ENCODE peak calls at places on chromosome 12, in seven cellular contexts. Q is suprapubic skin, M is A549, L is sigmoid colon, U is K562, X is ovary, D is GM12878. S is an unnamed sample.

GRCh38 chr12:9940370-9940769 is 8.2 kb upstream of the CLEC2A start:
- DNase-seq in Q (no peak), U (peak), D (no peak), X (no peak), L (no peak), M (peak), S (no peak)

GRCh38 chr12:126369487-126370463 is 1304.5 kb downstream of the AACS start:
- DNase-seq in L (no peak), X (no peak), Q (no peak), D (no peak), U (no peak), M (no peak), S (no peak)

GRCh38 chr12:55673638-55674037 is 34.1 kb downstream of the ITGA7 start:
- DNase-seq in D (peak), U (no peak), X (no peak), Q (no peak), L (peak), M (no peak), S (no peak)

GRCh38 chr12:20527396-20528154 is 159.2 kb downstream of the PDE3A start:
- DNase-seq in D (no peak), Q (no peak), U (no peak), L (no peak), M (peak), X (no peak), S (no peak)

GRCh38 chr12:6852651-6853354 is 853 bp downstream of the USP5 start:
- DNase-seq in D (no peak), X (peak), L (peak), Q (no peak), U (peak), M (peak), S (peak)

GRCh38 chr12:47621960-47622359 is 83.9 kb downstream of the RPAP3 start:
- DNase-seq in L (no peak), M (no peak), D (no peak), Q (no peak), U (no peak), X (no peak), S (no peak)

GRCh38 chr12:124681779-124682391 is 114.5 kb upstream of the NCOR2 start:
- DNase-seq in D (no peak), M (peak), U (no peak), Q (no peak), X (no peak), L (peak), S (no peak)

GRCh38 chr12:15601210-15601800 is 187.9 kb downstream of the EPS8 start:
- DNase-seq in D (no peak), Q (no peak), U (no peak), X (no peak), L (no peak), M (peak), S (no peak)

GRCh38 chr12:51238037-51238509 is 553 bp upstream of the DAZAP2 start:
- DNase-seq in M (no peak), D (no peak), Q (no peak), U (no peak), L (no peak), X (no peak), S (peak)

GRCh38 chr12:108532061-108532848 is 17.2 kb downstream of the FICD start:
- DNase-seq in D (no peak), U (peak), Q (no peak), X (no peak), M (no peak), L (no peak), S (no peak)

DNA sequence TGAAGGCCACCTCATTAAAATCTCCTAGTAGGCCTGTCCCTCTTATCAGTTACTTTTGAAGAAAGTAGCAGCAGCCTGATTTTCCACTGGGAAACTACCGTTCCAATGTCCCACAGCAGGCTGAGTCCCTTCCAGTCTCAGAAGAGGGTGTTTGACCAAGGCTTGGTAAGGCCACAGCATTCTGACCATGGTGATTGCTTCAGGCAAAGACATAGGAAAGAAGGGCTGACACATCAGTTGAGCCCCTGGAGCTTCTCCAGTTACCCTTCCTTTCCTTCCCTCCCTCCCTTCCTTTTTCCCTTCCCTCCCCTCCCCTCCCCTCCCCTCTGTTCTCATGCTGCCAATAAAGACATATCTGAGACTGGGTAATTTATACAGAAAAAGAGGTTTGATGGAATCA is 234.3 kb upstream of the NOS1 start:
- DNase-seq in X (no peak), U (no peak), D (no peak), Q (no peak), L (no peak), M (no peak), S (no peak)
- TF ChIP-seq EP300 in X (no peak), U (no peak), D (no peak), Q (no peak), L (no peak), M (no peak), S (no peak)

GRCh38 chr12:49022558-49023178 is 4.1 kb upstream of the PRKAG1 start:
- DNase-seq in M (no peak), X (no peak), L (no peak), Q (no peak), U (no peak), D (no peak), S (peak)
- TF ChIP-seq EP300 in M (no peak), X (no peak), L (no peak), Q (no peak), U (no peak), D (no peak), S (no peak)

GRCh38 chr12:11170810-11171144 is 217 bp upstream of the SMIM10L1 start:
- DNase-seq in Q (no peak), D (no peak), L (no peak), X (no peak), U (no peak), M (no peak), S (no peak)

GRCh38 chr12:11166300-11166699 is 4.7 kb upstream of the SMIM10L1 start:
- DNase-seq in Q (no peak), M (no peak), L (no peak), X (no peak), D (no peak), U (no peak), S (no peak)

GRCh38 chr12:11174022-11174421 is 3.0 kb downstream of the SMIM10L1 start:
- DNase-seq in L (no peak), Q (no peak), M (no peak), U (no peak), D (no peak), X (no peak), S (no peak)

GRCh38 chr12:11171953-11172675 is 1.1 kb downstream of the SMIM10L1 start:
- DNase-seq in M (peak), L (no peak), D (no peak), Q (no peak), U (no peak), X (no peak), S (no peak)

GRCh38 chr12:11171145-11171952 is at the start of gene SMIM10L1:
- DNase-seq in M (peak), Q (peak), X (peak), L (peak), D (peak), U (peak), S (peak)
- TF ChIP-seq EP300 in M (no peak), Q (no peak), X (no peak), L (no peak), D (no peak), U (peak), S (no peak)

GRCh38 chr12:111038075-111038474 is 117.7 kb upstream of the MYL2 start:
- DNase-seq in Q (no peak), X (no peak), L (no peak), D (no peak), U (no peak), M (no peak), S (no peak)
- TF ChIP-seq EP300 in Q (no peak), X (no peak), L (no peak), D (no peak), U (no peak), M (no peak), S (no peak)

GRCh38 chr12:19120795-19121194 is 8.7 kb upstream of the PLEKHA5 start:
- DNase-seq in D (no peak), Q (no peak), M (no peak), L (no peak), X (no peak), U (no peak), S (no peak)
- TF ChIP-seq EP300 in D (no peak), Q (no peak), M (no peak), L (no peak), X (no peak), U (no peak), S (no peak)

DNA sequence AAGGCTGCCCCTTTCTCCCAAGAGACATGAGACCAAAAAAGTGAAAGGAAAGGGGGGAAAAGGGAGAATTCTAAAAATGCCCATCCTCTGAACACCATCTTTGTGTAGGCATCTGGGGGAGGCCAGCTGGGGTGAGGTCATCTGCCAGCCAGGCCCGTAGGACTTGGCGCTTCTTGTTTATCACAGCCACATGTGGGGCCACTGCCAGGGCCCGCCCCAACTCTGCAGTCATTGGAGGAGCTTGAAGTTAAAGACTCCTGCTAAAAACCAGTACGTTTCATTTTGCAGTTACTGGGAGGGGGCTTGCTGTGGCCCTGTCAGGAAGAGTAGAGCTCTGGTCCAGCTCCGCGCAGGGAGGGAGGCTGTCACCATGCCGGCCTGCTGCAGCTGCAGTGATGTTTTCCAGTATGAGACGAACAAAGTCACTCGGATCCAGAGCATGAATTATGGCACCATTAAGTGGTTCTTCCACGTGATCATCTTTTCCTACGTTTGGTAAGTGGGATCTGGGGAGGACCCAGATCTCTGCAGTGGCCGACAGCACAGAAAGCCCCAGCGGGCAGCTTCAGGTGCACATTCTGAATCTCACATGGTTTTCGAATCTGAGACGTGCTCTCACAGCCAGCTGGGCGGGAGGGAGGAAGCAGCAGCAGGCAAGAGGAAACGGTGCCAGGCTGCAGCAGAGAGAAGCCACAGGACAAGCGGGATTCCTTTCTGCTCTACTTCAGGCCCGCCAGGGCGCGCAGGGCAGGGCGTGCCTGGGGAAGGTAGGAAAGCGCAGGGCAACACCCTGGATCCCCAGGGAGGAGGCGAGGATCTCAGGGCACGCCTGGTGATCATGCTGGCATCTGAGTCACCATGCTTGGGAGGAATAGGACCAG is at the start of gene P2RX7:
- DNase-seq in Q (peak), L (peak), U (peak), D (peak), M (peak), X (peak), S (peak)
- TF ChIP-seq EP300 in Q (no peak), L (no peak), U (no peak), D (no peak), M (no peak), X (no peak), S (no peak)

GRCh38 chr12:52280796-52281560 is 6.5 kb downstream of the KRT86 start:
- DNase-seq in Q (peak), U (no peak), D (no peak), L (peak), M (peak), X (no peak), S (peak)
- TF ChIP-seq EP300 in Q (peak), U (no peak), D (no peak), L (peak), M (peak), X (no peak), S (peak)

GRCh38 chr12:24360057-24360456 is 410.6 kb upstream of the SOX5 start:
- DNase-seq in Q (no peak), D (no peak), M (no peak), X (no peak), L (no peak), U (no peak), S (no peak)
- TF ChIP-seq EP300 in Q (no peak), D (no peak), M (no peak), X (no peak), L (no peak), U (no peak), S (no peak)

GRCh38 chr12:53443955-53444354 is 2.4 kb downstream of the PRR13 start:
- DNase-seq in X (no peak), U (no peak), L (no peak), D (no peak), Q (no peak), M (no peak), S (no peak)

GRCh38 chr12:53441040-53441833 is at the start of gene PRR13:
- DNase-seq in D (peak), Q (peak), X (peak), M (peak), U (peak), L (peak), S (peak)
- TF ChIP-seq EP300 in D (no peak), Q (no peak), X (no peak), M (no peak), U (peak), L (no peak), S (no peak)

DNA sequence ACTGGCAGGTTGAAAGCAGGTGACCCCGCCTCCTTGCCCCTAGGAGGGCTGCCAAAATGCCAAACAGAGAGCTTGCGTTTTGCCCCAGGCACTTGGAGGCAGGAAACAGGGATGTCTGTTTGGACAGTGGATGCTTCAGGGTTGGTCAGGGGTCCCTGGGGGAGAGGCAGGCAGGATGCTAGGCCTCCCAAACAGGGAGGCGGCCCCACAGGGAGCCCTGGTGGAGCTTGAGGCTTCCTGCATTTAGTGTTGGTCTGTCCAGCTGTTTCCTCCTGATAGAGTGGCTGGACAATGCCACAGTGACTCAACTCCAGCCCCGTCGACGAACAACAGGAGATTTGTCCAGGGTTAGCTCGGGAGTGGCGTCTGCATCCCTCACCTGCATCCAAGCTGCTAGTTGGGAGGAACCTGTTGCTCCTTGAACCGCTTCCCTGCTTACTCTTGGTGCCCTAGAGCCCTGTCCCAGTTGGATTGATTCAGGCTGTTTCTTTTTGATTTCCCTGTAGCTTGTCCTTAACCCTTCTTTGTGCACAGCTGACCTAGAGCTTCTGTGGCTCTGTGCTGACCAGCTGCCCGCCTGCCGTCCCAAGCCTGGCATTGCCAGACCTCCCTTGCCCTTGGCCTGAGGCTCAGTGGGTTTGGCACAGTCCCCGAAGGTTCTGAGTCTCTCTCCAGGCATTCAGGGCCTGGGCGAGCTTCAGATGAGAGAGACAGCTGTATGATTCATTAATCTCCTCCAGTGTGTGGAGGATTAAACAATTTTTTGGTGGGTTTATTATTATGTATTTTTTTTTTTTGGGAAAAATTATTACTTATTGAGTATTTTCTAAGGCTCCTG is 45.9 kb downstream of the TSPAN9 start:
- DNase-seq in Q (peak), U (no peak), M (no peak), L (no peak), X (no peak), D (no peak), S (no peak)
- TF ChIP-seq EP300 in Q (no peak), U (no peak), M (no peak), L (no peak), X (no peak), D (no peak), S (no peak)

S was measured in transverse colon.